ENCODE peak calls at places on chromosome 16, in five cellular contexts. One of them, this sample, is unnamed.

GRCh38 chr16:35182043-35182677 is 1722.7 kb downstream of the TP53TG3F start:
- DNase-seq in left lung: no peak
- DNase-seq in astrocyte of the spinal cord: no peak
- DNase-seq in AG04450: no peak
- DNase-seq in tibial artery: no peak
- DNase-seq in this sample: no peak

GRCh38 chr16:64455275-64455674 is 666.6 kb downstream of the CDH11 start:
- DNase-seq in AG04450: no peak
- DNase-seq in astrocyte of the spinal cord: peak
- DNase-seq in tibial artery: no peak
- DNase-seq in left lung: no peak
- DNase-seq in this sample: peak

GRCh38 chr16:84199861-84200260 is 8.9 kb downstream of the ADAD2 start:
- DNase-seq in tibial artery: no peak
- DNase-seq in left lung: no peak
- DNase-seq in astrocyte of the spinal cord: no peak
- DNase-seq in AG04450: no peak
- DNase-seq in this sample: no peak

GRCh38 chr16:83826146-83826913 is 18.6 kb downstream of the HSBP1 start:
- DNase-seq in AG04450: peak
- DNase-seq in tibial artery: peak
- DNase-seq in astrocyte of the spinal cord: peak
- DNase-seq in left lung: peak
- DNase-seq in this sample: peak

GRCh38 chr16:3695610-3696369 is 21.5 kb downstream of the TRAP1 start:
- DNase-seq in left lung: no peak
- DNase-seq in tibial artery: no peak
- DNase-seq in AG04450: no peak
- DNase-seq in astrocyte of the spinal cord: no peak
- DNase-seq in this sample: no peak

GRCh38 chr16:77171750-77172635 is 19.0 kb upstream of the MON1B start:
- DNase-seq in AG04450: peak
- DNase-seq in left lung: no peak
- DNase-seq in astrocyte of the spinal cord: peak
- DNase-seq in tibial artery: no peak
- DNase-seq in this sample: peak

GRCh38 chr16:57474671-57475661 is 11.3 kb downstream of the DOK4 start:
- DNase-seq in astrocyte of the spinal cord: no peak
- DNase-seq in AG04450: no peak
- DNase-seq in tibial artery: no peak
- DNase-seq in left lung: no peak
- DNase-seq in this sample: no peak

GRCh38 chr16:86611517-86611840 is 33.1 kb downstream of the FOXL1 start:
- DNase-seq in tibial artery: peak
- DNase-seq in astrocyte of the spinal cord: peak
- DNase-seq in left lung: no peak
- DNase-seq in AG04450: peak
- DNase-seq in this sample: peak

GRCh38 chr16:12184419-12184831 is 207.9 kb downstream of the SNX29 start:
- DNase-seq in left lung: no peak
- DNase-seq in astrocyte of the spinal cord: no peak
- DNase-seq in AG04450: no peak
- DNase-seq in tibial artery: no peak
- DNase-seq in this sample: no peak

GRCh38 chr16:12111819-12112218 is 135.3 kb downstream of the SNX29 start:
- DNase-seq in tibial artery: no peak
- DNase-seq in astrocyte of the spinal cord: no peak
- DNase-seq in left lung: no peak
- DNase-seq in AG04450: no peak
- DNase-seq in this sample: no peak

GRCh38 chr16:2284001-2284770 is 16.3 kb upstream of the RNPS1 start:
- DNase-seq in astrocyte of the spinal cord: no peak
- DNase-seq in left lung: peak
- DNase-seq in AG04450: no peak
- DNase-seq in tibial artery: no peak
- DNase-seq in this sample: no peak